ENCODE peak calls at places on chromosomes 3 and 15, in eight cellular contexts. U, R, W, T, P, B, A and H are unnamed samples.

GRCh38 chr15:68333775-68334470 is 56.4 kb downstream of the FEM1B start:
- DNase-seq in U (peak; percentile 37), W (no peak), B (no peak), R (peak; percentile 44), T (peak; percentile 66), A (no peak), P (no peak), H (no peak)

GRCh38 chr15:98861188-98861587 is 146.4 kb downstream of the PGPEP1L start:
- DNase-seq in T (no peak), W (no peak), R (no peak), P (no peak), B (no peak), A (no peak), U (no peak), H (no peak)

GRCh38 chr3:18008706-18009363 is 266.4 kb upstream of the TBC1D5 start:
- DNase-seq in B (no peak), P (no peak), W (no peak), U (peak; percentile 52), A (no peak), T (no peak), R (no peak), H (no peak)

GRCh38 chr3:23567917-23568316 is 237.8 kb upstream of the UBE2E1 start:
- DNase-seq in A (no peak), B (no peak), U (peak; percentile 88), P (peak; percentile 36), W (no peak), R (peak; percentile 95), T (no peak), H (no peak)

GRCh38 chr3:122101646-122102045 is 46.5 kb downstream of the CD86 start:
- DNase-seq in U (peak; percentile 79), B (peak; percentile 32), W (peak; percentile 43), P (peak; percentile 65), R (peak; percentile 66), T (no peak), A (peak; percentile 78), H (no peak)

GRCh38 chr3:186108106-186108940 is 566 bp downstream of the ETV5 start:
- DNase-seq in W (peak; percentile 78), P (peak; percentile 33), R (peak; percentile 66), A (peak; percentile 86), U (peak; percentile 90), T (peak; percentile 50), B (peak; percentile 37), H (peak; percentile 57)

GRCh38 chr15:74430510-74430951 is 3.2 kb downstream of the SEMA7A start:
- DNase-seq in B (no peak), W (no peak), T (no peak), U (peak; percentile 41), R (no peak), A (no peak), P (no peak), H (no peak)

GRCh38 chr15:69395991-69396390 is 18.2 kb upstream of the KIF23 start:
- DNase-seq in U (no peak), W (no peak), A (no peak), T (no peak), B (no peak), R (no peak), P (no peak), H (no peak)

GRCh38 chr15:45187894-45188830 is at the start of gene SHF:
- DNase-seq in P (no peak), W (peak; percentile 71), R (peak; percentile 45), B (peak; percentile 68), A (peak; percentile 92), U (peak; percentile 48), T (peak; percentile 57), H (peak; percentile 34)

GRCh38 chr3:14640157-14640562 is 11.4 kb upstream of the CCDC174 start:
- DNase-seq in T (no peak), R (peak; percentile 15), U (peak; percentile 49), B (no peak), A (no peak), P (no peak), W (no peak), H (peak; percentile 28)

GRCh38 chr3:188744166-188744565 is 427.6 kb upstream of the TPRG1 start:
- DNase-seq in R (no peak), T (no peak), B (no peak), W (no peak), U (no peak), P (no peak), A (no peak), H (no peak)

DNA sequence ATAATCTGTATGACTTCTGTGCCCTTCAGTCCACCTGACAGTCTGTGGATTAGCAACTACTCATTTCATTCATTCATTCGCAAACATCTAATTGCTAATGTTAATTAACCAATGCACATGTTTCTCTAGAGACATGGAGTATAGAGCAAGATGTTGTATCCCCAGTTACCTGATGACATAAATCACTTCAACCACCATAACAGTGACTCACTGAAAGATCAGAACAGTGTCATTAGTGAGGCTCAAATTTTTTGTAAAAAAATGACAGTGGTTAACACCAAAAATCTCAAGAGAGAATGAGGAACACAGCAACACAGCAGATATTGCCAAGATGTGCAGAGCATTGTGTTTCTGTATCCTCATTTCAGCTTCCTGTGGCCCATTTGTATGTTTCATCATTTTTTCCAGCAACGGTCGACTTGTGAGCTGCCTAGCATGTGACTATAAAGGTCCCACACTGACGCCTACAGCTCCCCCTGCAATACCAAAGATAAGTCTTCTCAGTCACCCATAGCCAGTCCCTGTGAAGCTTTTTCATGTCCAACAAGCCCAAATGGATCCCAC is 3.7 kb upstream of the PLD1 start:
- DNase-seq in R (no peak), T (no peak), B (no peak), A (no peak), U (peak; percentile 48), W (no peak), P (no peak), H (no peak)
- H3K27ac ChIP-seq in R (no peak overlapping the region), T (no peak overlapping the region), B (no peak overlapping the region), A (no peak overlapping the region), U (no peak overlapping the region), W (no peak overlapping the region), P (no peak overlapping the region), H (no peak overlapping the region)

DNA sequence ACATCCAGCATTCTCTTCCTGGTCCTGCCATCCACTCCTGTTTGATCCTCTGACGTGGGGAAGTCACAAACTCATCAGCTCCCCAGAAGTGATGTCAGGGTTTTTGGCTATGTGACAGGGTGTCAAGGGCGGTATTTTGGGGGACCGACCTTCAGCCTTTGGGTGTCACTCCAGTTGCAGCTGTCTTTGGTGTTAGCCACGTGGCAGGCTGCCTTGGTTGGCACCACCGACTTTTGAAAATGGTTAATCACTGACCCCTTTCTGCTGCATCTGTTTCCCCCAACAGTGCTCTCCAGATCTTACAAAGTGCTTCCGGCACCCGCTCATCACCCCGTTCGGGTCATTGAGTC is 86.6 kb downstream of the TRAK1 start:
- DNase-seq in U (no peak), T (no peak), W (no peak), R (no peak), A (no peak), B (no peak), P (no peak), H (no peak)
- H3K27ac ChIP-seq in U (no peak overlapping the region), T (peak overlapping the region; percentile 71), W (no peak overlapping the region), R (no peak overlapping the region), A (peak overlapping the region; percentile 84), B (no peak overlapping the region), P (no peak overlapping the region), H (no peak overlapping the region)

GRCh38 chr3:64892664-64893309 is 205.0 kb upstream of the ADAMTS9 start:
- DNase-seq in W (no peak), U (no peak), T (no peak), A (no peak), R (no peak), B (no peak), P (no peak), H (no peak)

GRCh38 chr3:64900220-64900619 is 212.4 kb upstream of the ADAMTS9 start:
- DNase-seq in B (no peak), U (no peak), W (no peak), P (no peak), R (no peak), T (no peak), A (peak; percentile 21), H (no peak)

GRCh38 chr3:64898941-64899340 is 211.1 kb upstream of the ADAMTS9 start:
- DNase-seq in A (no peak), T (no peak), B (no peak), R (peak; percentile 41), W (no peak), U (peak; percentile 9), P (no peak), H (no peak)

GRCh38 chr3:64895095-64895494 is 207.3 kb upstream of the ADAMTS9 start:
- DNase-seq in W (no peak), P (no peak), B (no peak), U (no peak), R (no peak), T (no peak), A (no peak), H (no peak)

GRCh38 chr3:64896173-64896925 is 208.5 kb upstream of the ADAMTS9 start:
- DNase-seq in B (no peak), W (no peak), U (no peak), T (no peak), P (no peak), R (no peak), A (no peak), H (no peak)
- H3K27ac ChIP-seq in B (no peak overlapping the region), W (no peak overlapping the region), U (no peak overlapping the region), T (no peak overlapping the region), P (no peak overlapping the region), R (no peak overlapping the region), A (no peak overlapping the region), H (no peak overlapping the region)

GRCh38 chr3:104892044-104892443 is 474.7 kb upstream of the ALCAM start:
- DNase-seq in T (no peak), W (no peak), P (no peak), B (no peak), U (no peak), A (no peak), R (no peak), H (no peak)

GRCh38 chr3:104885214-104885814 is 481.4 kb upstream of the ALCAM start:
- DNase-seq in U (peak; percentile 47), P (no peak), A (no peak), T (no peak), W (no peak), R (peak; percentile 28), B (no peak), H (no peak)

GRCh38 chr3:104887619-104888018 is 479.1 kb upstream of the ALCAM start:
- DNase-seq in B (no peak), R (no peak), A (no peak), W (no peak), P (no peak), T (no peak), U (no peak), H (no peak)

GRCh38 chr3:104886220-104886995 is 480.3 kb upstream of the ALCAM start:
- DNase-seq in P (no peak), W (no peak), A (no peak), B (no peak), U (peak; percentile 68), R (peak; percentile 73), T (no peak), H (no peak)

GRCh38 chr3:104887069-104887468 is 479.6 kb upstream of the ALCAM start:
- DNase-seq in T (no peak), B (no peak), R (peak; percentile 22), P (no peak), U (peak; percentile 43), A (no peak), W (no peak), H (no peak)
- H3K27ac ChIP-seq in T (no peak overlapping the region), B (no peak overlapping the region), R (no peak overlapping the region), P (no peak overlapping the region), U (peak overlapping the region; percentile 58), A (no peak overlapping the region), W (no peak overlapping the region), H (no peak overlapping the region)

DNA sequence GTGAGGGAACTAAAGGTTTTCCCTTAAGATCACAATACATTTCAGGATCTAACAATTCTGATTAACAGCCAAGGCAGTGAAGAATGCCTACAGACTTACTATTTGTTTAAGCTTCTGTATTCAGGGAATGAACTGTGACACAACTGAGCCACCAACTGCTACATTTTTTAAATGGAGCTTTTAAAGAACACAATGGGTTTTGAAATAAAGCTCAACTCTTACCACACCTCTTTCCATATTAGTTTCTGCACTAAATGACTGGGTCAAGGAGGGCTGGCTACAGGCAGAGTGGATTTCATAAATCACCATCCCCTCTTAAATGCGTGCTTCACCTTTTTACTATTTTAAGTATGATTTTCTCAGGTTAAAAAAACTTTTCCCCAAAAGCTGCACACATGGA is 100.2 kb downstream of the TMCC1 start:
- DNase-seq in T (no peak), P (no peak), A (no peak), W (peak; percentile 9), B (no peak), U (peak; percentile 31), R (no peak), H (no peak)
- H3K27ac ChIP-seq in T (no peak overlapping the region), P (peak overlapping the region; percentile 61), A (no peak overlapping the region), W (peak overlapping the region; percentile 86), B (no peak overlapping the region), U (no peak overlapping the region), R (no peak overlapping the region), H (no peak overlapping the region)